ENCODE peak calls at places on chromosomes 4 and X, in nine cellular contexts. L is GM23338, G is IMR-90, V is fibroblast of lung, M is PC-3, K is neuronal stem cell, H is GM23248, C is H9, R is mammary epithelial cell. S is an unnamed sample.

GRCh38 chr4:112381996-112382692 is 85.0 kb downstream of the ALPK1 start:
- DNase-seq in L (no peak), G (no peak), V (no peak), M (no peak), K (no peak), H (no peak), C (no peak), R (no peak), S (no peak)

GRCh38 chr4:87025614-87026041 is 90.8 kb downstream of the AFF1 start:
- DNase-seq in L (no peak), G (no peak), V (no peak), M (no peak), K (no peak), H (no peak), C (no peak), R (no peak), S (peak; percentile 61)

GRCh38 chr4:142845293-142846070 is 619 bp downstream of the INPP4B start:
- DNase-seq in L (peak; percentile 63), G (no peak), V (peak; percentile 29), M (peak; percentile 27), K (peak; percentile 29), H (peak; percentile 56), C (peak; percentile 51), R (peak; percentile 19), S (peak; percentile 28)

GRCh38 chrX:8194216-8194615 is 23.1 kb upstream of the VCX2 start:
- DNase-seq in L (no peak), G (no peak), V (no peak), M (peak; percentile 67), K (no peak), H (no peak), C (no peak), R (no peak), S (no peak)

GRCh38 chrX:13051529-13052172 is 7.2 kb upstream of the FAM9C start:
- DNase-seq in L (no peak), G (no peak), V (peak; percentile 66), M (no peak), K (no peak), H (no peak), C (no peak), R (no peak), S (no peak)

GRCh38 chr4:53863163-53863562 is 201.2 kb downstream of the CHIC2 start:
- DNase-seq in L (no peak), G (peak; percentile 49), V (peak; percentile 69), M (no peak), K (no peak), H (peak; percentile 19), C (no peak), R (no peak), S (no peak)

GRCh38 chr4:20418865-20419451 is 167.3 kb downstream of the SLIT2 start:
- DNase-seq in L (peak; percentile 48), G (peak; percentile 79), V (peak; percentile 68), M (peak; percentile 57), K (no peak), H (peak; percentile 83), C (no peak), R (peak; percentile 52), S (peak; percentile 47)

GRCh38 chrX:4572652-4573051 is 859.2 kb upstream of the PRKX start:
- DNase-seq in L (peak; percentile 1), G (no peak), V (no peak), M (no peak), K (peak; percentile 3), H (no peak), C (no peak), R (no peak), S (no peak)

GRCh38 chr4:81620442-81620841 is 148.7 kb upstream of the RASGEF1B start:
- DNase-seq in L (no peak), G (no peak), V (no peak), M (no peak), K (no peak), H (peak; percentile 37), C (no peak), R (peak; percentile 63), S (no peak)

GRCh38 chr4:134753390-134753789 is 551.8 kb upstream of the PABPC4L start:
- DNase-seq in L (no peak), G (no peak), V (no peak), M (no peak), K (no peak), H (no peak), C (no peak), R (no peak), S (no peak)

GRCh38 chr4:2958446-2958845 is 4.8 kb downstream of the NOP14 start:
- DNase-seq in L (no peak), G (peak; percentile 47), V (peak; percentile 84), M (no peak), K (no peak), H (peak; percentile 53), C (no peak), R (no peak), S (no peak)

GRCh38 chrX:153539171-153539978 is 21.9 kb downstream of the ATP2B3 start:
- DNase-seq in L (peak; percentile 69), G (peak; percentile 44), V (peak; percentile 36), M (peak; percentile 73), K (peak; percentile 45), H (peak; percentile 75), C (peak; percentile 81), R (peak; percentile 30), S (peak; percentile 79)

GRCh38 chr4:77104405-77105292 is 28.9 kb upstream of the CCNI start:
- DNase-seq in L (no peak), G (no peak), V (peak; percentile 68), M (peak; percentile 70), K (no peak), H (peak; percentile 47), C (no peak), R (peak; percentile 73), S (peak; percentile 67)

GRCh38 chr4:3257691-3258482 is 8.9 kb downstream of the MSANTD1 start:
- DNase-seq in L (no peak), G (peak; percentile 74), V (peak; percentile 81), M (peak; percentile 72), K (no peak), H (peak; percentile 82), C (peak; percentile 24), R (peak; percentile 46), S (no peak)

GRCh38 chrX:8404443-8404842 is 60.2 kb upstream of the VCX3B start:
- DNase-seq in L (no peak), G (no peak), V (peak; percentile 91), M (peak; percentile 76), K (peak; percentile 3), H (no peak), C (no peak), R (peak; percentile 9), S (no peak)

GRCh38 chr4:78667764-78668163 is 108.4 kb upstream of the BMP2K start:
- DNase-seq in L (no peak), G (no peak), V (no peak), M (no peak), K (no peak), H (no peak), C (no peak), R (no peak), S (no peak)

GRCh38 chr4:8314691-8315255 is 45.2 kb downstream of the HTRA3 start:
- DNase-seq in L (no peak), G (no peak), V (no peak), M (no peak), K (no peak), H (no peak), C (peak; percentile 15), R (no peak), S (no peak)
- H2AFZ ChIP-seq in L (peak overlapping the region; percentile 28), G (peak overlapping the region; percentile 13), V (no peak overlapping the region), M (no peak overlapping the region), K (no peak overlapping the region), H (no peak overlapping the region), C (no peak overlapping the region), R (no peak overlapping the region), S (no peak overlapping the region)

GRCh38 chr4:122636697-122637096 is 15.8 kb upstream of the IL21 start:
- DNase-seq in L (no peak), G (no peak), V (no peak), M (no peak), K (no peak), H (no peak), C (no peak), R (no peak), S (no peak)
- H2AFZ ChIP-seq in L (no peak overlapping the region), G (no peak overlapping the region), V (no peak overlapping the region), M (no peak overlapping the region), K (no peak overlapping the region), H (no peak overlapping the region), C (no peak overlapping the region), R (no peak overlapping the region), S (no peak overlapping the region)

GRCh38 chrX:41273638-41274037 is 60.3 kb upstream of the DDX3X start:
- DNase-seq in L (no peak), G (no peak), V (peak; percentile 61), M (no peak), K (no peak), H (peak; percentile 33), C (no peak), R (peak; percentile 43), S (no peak)

GRCh38 chrX:41276661-41277506 is 57.1 kb upstream of the DDX3X start:
- DNase-seq in L (peak; percentile 27), G (no peak), V (no peak), M (no peak), K (no peak), H (no peak), C (peak; percentile 43), R (no peak), S (no peak)

DNA sequence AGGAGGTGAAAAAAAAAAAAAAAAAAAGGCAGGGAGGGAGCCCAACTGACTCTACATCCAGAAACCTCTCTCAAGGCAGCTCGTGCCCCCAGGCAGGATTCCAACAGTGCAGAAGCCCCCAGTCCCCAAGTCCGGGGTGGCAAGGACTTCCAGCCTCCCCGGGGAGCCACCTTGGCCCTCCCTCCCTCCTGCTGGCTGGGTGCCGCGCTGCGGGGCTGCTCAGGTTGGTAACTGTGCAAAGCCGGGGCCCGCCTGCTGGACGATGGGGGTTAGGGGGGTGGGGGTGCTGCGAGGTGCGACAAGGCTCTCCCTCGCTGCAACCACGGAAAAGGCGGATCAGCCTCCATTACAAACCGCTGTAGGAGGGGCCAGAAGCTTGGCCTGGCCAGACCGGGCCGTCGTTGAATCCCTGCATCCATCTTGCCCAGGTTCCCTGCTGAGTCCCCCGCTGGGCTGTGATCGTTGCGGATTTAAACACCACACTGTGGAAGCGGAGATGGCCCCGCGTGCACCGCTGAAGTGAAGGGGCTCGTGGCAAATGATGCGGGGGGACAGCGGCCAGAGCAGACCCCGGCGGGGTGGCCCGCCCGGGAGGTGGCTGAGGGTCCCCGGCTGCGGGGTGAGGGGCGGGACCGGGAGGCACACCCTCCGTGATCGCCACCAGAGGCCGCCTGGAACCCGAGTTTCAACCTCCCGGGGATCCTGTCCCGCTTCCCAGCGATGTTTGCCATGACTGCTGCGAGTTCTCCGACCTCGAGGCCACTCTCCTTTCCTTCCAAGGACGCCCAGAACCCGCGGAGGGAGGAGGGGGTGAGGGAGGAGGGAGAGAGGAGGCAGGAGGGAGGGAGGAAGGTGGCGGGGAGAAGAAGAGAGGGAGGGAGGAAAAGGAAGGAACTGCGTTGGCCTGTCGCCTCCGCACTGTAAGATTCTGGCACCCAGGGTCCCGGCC is 58.0 kb upstream of the DDX3X start:
- DNase-seq in L (peak; percentile 63), G (peak; percentile 57), V (peak; percentile 48), M (peak; percentile 53), K (peak; percentile 20), H (peak; percentile 68), C (peak; percentile 69), R (peak; percentile 17), S (peak; percentile 76)
- H2AFZ ChIP-seq in L (peak overlapping the region; percentile 69), G (peak overlapping the region; percentile 82), V (peak overlapping the region; percentile 71), M (peak overlapping the region; percentile 98), K (peak overlapping the region; percentile 92), H (peak overlapping the region; percentile 91), C (no peak overlapping the region), R (peak overlapping the region; percentile 92), S (peak overlapping the region; percentile 87)

GRCh38 chr4:79759793-79760192 is 313.2 kb downstream of the ANTXR2 start:
- DNase-seq in L (no peak), G (no peak), V (no peak), M (peak; percentile 1), K (no peak), H (peak; percentile 0), C (no peak), R (no peak), S (no peak)

GRCh38 chr4:79757580-79757979 is 315.4 kb downstream of the ANTXR2 start:
- DNase-seq in L (no peak), G (no peak), V (peak; percentile 36), M (peak; percentile 6), K (no peak), H (peak; percentile 16), C (no peak), R (no peak), S (no peak)

GRCh38 chr4:79756496-79756895 is 316.5 kb downstream of the ANTXR2 start:
- DNase-seq in L (no peak), G (no peak), V (no peak), M (no peak), K (no peak), H (no peak), C (no peak), R (no peak), S (no peak)
- H2AFZ ChIP-seq in L (no peak overlapping the region), G (no peak overlapping the region), V (no peak overlapping the region), M (no peak overlapping the region), K (no peak overlapping the region), H (no peak overlapping the region), C (no peak overlapping the region), R (no peak overlapping the region), S (no peak overlapping the region)

S was measured in hepatocyte.